ENCODE peak calls at places on chromosomes 1 and 21, in six cellular contexts. D is mesenchymal stem cell; Q is activated CD4-positive, alpha-beta T cell treated with anti-CD3 and anti-CD28 coated beads, Interleukin-2, amount 50 U/mL, for 1 hour; P is GM03348; V is T-helper 17 cell; W is central memory CD4-positive, alpha-beta T cell. C is an unnamed sample.

GRCh38 chr1:93770640-93771039 is 89.0 kb upstream of the BCAR3 start:
- DNase-seq in D (no peak), V (no peak), P (no peak), W (no peak), Q (no peak), C (peak; percentile 72)

GRCh38 chr1:207124389-207124788 is 20.4 kb downstream of the C4BPA start:
- DNase-seq in W (no peak), P (no peak), D (no peak), V (no peak), Q (no peak), C (no peak)

GRCh38 chr1:246008256-246008901 is 498.7 kb downstream of the SMYD3 start:
- DNase-seq in Q (no peak), P (no peak), W (no peak), D (no peak), V (no peak), C (peak; percentile 45)

GRCh38 chr1:237033804-237034203 is 8.2 kb upstream of the RYR2 start:
- DNase-seq in P (no peak), Q (no peak), W (no peak), V (no peak), D (no peak), C (no peak)

GRCh38 chr1:40723196-40723955 is 31.9 kb downstream of the NFYC start:
- DNase-seq in Q (no peak), D (no peak), V (no peak), W (no peak), P (no peak), C (no peak)

GRCh38 chr1:230982698-230983097 is 3.8 kb downstream of the ARV1 start:
- DNase-seq in D (peak; percentile 58), V (no peak), P (peak; percentile 64), W (no peak), Q (no peak), C (no peak)

GRCh38 chr1:67616394-67616985 is 68.5 kb upstream of the GADD45A start:
- DNase-seq in P (peak; percentile 26), W (no peak), Q (no peak), D (no peak), V (no peak), C (no peak)

GRCh38 chr1:172359531-172359991 is 60.9 kb upstream of the C1orf105 start:
- DNase-seq in W (no peak), V (no peak), P (no peak), D (peak; percentile 66), Q (no peak), C (peak; percentile 87)

GRCh38 chr1:16075337-16076002 is 2.0 kb upstream of the FAM131C start:
- DNase-seq in W (no peak), P (peak; percentile 86), D (peak; percentile 52), V (no peak), Q (no peak), C (no peak)

GRCh38 chr1:108947871-108948525 is 15.3 kb downstream of the CLCC1 start:
- DNase-seq in Q (no peak), W (no peak), D (no peak), V (no peak), P (peak; percentile 49), C (no peak)

GRCh38 chr1:32891241-32891570 is 4.9 kb downstream of the HPCA start:
- DNase-seq in V (no peak), D (no peak), P (no peak), W (no peak), Q (no peak), C (no peak)

GRCh38 chr1:14259191-14259757 is 339.2 kb upstream of the KAZN start:
- DNase-seq in W (no peak), P (peak; percentile 24), D (no peak), Q (no peak), V (no peak), C (peak; percentile 20)

GRCh38 chr1:208497866-208498541 is 253.8 kb upstream of the PLXNA2 start:
- DNase-seq in V (no peak), D (peak; percentile 30), P (no peak), W (no peak), Q (no peak), C (no peak)

GRCh38 chr1:111219466-111220286 is 7.8 kb upstream of the CHI3L2 start:
- DNase-seq in V (no peak), W (no peak), Q (no peak), D (no peak), P (no peak), C (no peak)

GRCh38 chr1:169048043-169048442 is 58.4 kb upstream of the ATP1B1 start:
- DNase-seq in W (no peak), D (no peak), Q (no peak), V (no peak), P (no peak), C (no peak)

GRCh38 chr21:35222541-35222941 is 173.4 kb upstream of the RUNX1 start:
- DNase-seq in D (no peak), P (no peak), V (no peak), Q (no peak), W (peak; percentile 22), C (no peak)

GRCh38 chr1:220271706-220272046 is 577 bp downstream of the RAB3GAP2 start:
- DNase-seq in P (peak; percentile 58), W (peak; percentile 2), D (peak; percentile 55), Q (no peak), V (no peak), C (peak; percentile 71)

GRCh38 chr1:173333581-173333980 is 126.5 kb upstream of the TNFSF4 start:
- DNase-seq in D (peak; percentile 45), W (no peak), Q (no peak), P (no peak), V (no peak), C (no peak)

GRCh38 chr1:33586111-33586510 is 113.7 kb downstream of the ZSCAN20 start:
- DNase-seq in Q (no peak), D (no peak), V (no peak), W (no peak), P (peak; percentile 38), C (no peak)

GRCh38 chr1:228494391-228494790 is 7.2 kb downstream of the RNF187 start:
- DNase-seq in Q (no peak), V (no peak), P (no peak), D (no peak), W (no peak), C (no peak)

GRCh38 chr1:224747578-224747977 is 131.5 kb downstream of the CNIH3 start:
- DNase-seq in V (no peak), P (peak; percentile 55), Q (no peak), D (no peak), W (no peak), C (no peak)

GRCh38 chr1:79929356-79929755 is 922.8 kb upstream of the ADGRL4 start:
- DNase-seq in D (no peak), W (no peak), Q (no peak), V (no peak), P (no peak), C (no peak)

GRCh38 chr1:47555841-47556616 is 118.2 kb downstream of the FOXD2 start:
- DNase-seq in V (no peak), W (no peak), D (no peak), P (no peak), Q (no peak), C (peak; percentile 61)

GRCh38 chr21:36202721-36203602 is 46.3 kb downstream of the DOP1B start:
- DNase-seq in Q (no peak), V (no peak), D (peak; percentile 33), W (no peak), P (no peak), C (no peak)

GRCh38 chr1:1387098-1388077 is 11.7 kb downstream of the CCNL2 start:
- DNase-seq in D (no peak), V (no peak), W (no peak), P (no peak), Q (no peak), C (no peak)

GRCh38 chr1:219812491-219813221 is 115.7 kb downstream of the SLC30A10 start:
- DNase-seq in Q (no peak), W (no peak), P (peak; percentile 70), V (no peak), D (peak; percentile 62), C (peak; percentile 87)

GRCh38 chr21:45737485-45738166 is 94.1 kb downstream of the PCBP3 start:
- DNase-seq in D (no peak), W (no peak), V (no peak), P (no peak), Q (no peak), C (no peak)

GRCh38 chr1:114756009-114756892 is 1.5 kb downstream of the CSDE1 start:
- DNase-seq in Q (no peak), P (no peak), W (no peak), V (no peak), D (peak; percentile 55), C (no peak)

GRCh38 chr21:38806942-38807284 is 1.2 kb downstream of the ETS2 start:
- DNase-seq in D (no peak), W (no peak), P (no peak), V (no peak), Q (no peak), C (peak; percentile 34)

GRCh38 chr1:44040856-44041255 is 9.6 kb upstream of the SLC6A9 start:
- DNase-seq in P (peak; percentile 23), D (no peak), Q (no peak), W (no peak), V (no peak), C (no peak)

GRCh38 chr1:29133861-29134694 is 10.4 kb upstream of the TMEM200B start:
- DNase-seq in V (no peak), P (no peak), W (no peak), D (no peak), Q (no peak), C (peak; percentile 23)

GRCh38 chr1:153940756-153941155 is 5.8 kb downstream of the DENND4B start:
- DNase-seq in D (no peak), W (no peak), V (no peak), Q (no peak), P (no peak), C (no peak)

GRCh38 chr1:67634396-67634935 is 50.5 kb upstream of the GADD45A start:
- DNase-seq in D (no peak), V (no peak), P (no peak), W (no peak), Q (no peak), C (no peak)

GRCh38 chr1:167538657-167539056 is 14.9 kb downstream of the CREG1 start:
- DNase-seq in V (no peak), P (no peak), D (no peak), Q (no peak), W (no peak), C (peak; percentile 28)

GRCh38 chr1:100455478-100456072 is 82.4 kb upstream of the GPR88 start:
- DNase-seq in D (peak; percentile 19), V (no peak), P (peak; percentile 16), Q (no peak), W (no peak), C (no peak)